ENCODE peak calls at places on chromosomes 2 and 18, in eight cellular contexts. Q is mucosa of descending colon; X is keratinocyte; O is endothelial cell of umbilical vein; C is adipocyte; M is fibroblast of lung; J is prostate gland; E is effector memory CD4-positive, alpha-beta T cell. N is an unnamed sample.

GRCh38 chr2:160460333-160460731 is 33.3 kb downstream of the RBMS1 start:
- DNase-seq in X (no peak), J (no peak), M (no peak), C (no peak), E (no peak), O (no peak), Q (no peak), N (no peak)

GRCh38 chr2:43950383-43951008 is 45.3 kb downstream of the LRPPRC start:
- DNase-seq in C (peak; percentile 66), E (peak; percentile 1), J (peak; percentile 12), O (peak; percentile 59), X (no peak), M (peak; percentile 61), Q (peak; percentile 9), N (peak; percentile 26)

GRCh38 chr2:67476808-67477790 is 80.0 kb downstream of the ETAA1 start:
- DNase-seq in M (peak; percentile 83), E (no peak), J (peak; percentile 61), Q (peak; percentile 55), O (peak; percentile 68), X (no peak), C (peak; percentile 66), N (no peak)

GRCh38 chr2:97871096-97871780 is 124.5 kb downstream of the TMEM131 start:
- DNase-seq in O (peak; percentile 8), Q (no peak), E (no peak), X (peak; percentile 21), M (peak; percentile 59), C (peak; percentile 57), J (no peak), N (no peak)

GRCh38 chr18:21004721-21005120 is 106.9 kb downstream of the ROCK1 start:
- DNase-seq in J (no peak), X (no peak), Q (no peak), E (no peak), O (peak; percentile 42), M (peak; percentile 94), C (peak; percentile 97), N (no peak)

GRCh38 chr2:33531345-33532059 is 55.1 kb downstream of the RASGRP3 start:
- DNase-seq in X (no peak), C (no peak), O (no peak), M (no peak), E (no peak), Q (no peak), J (no peak), N (no peak)

GRCh38 chr18:12231986-12232385 is 22.2 kb upstream of the CIDEA start:
- DNase-seq in E (no peak), C (no peak), Q (no peak), J (no peak), O (no peak), M (no peak), X (no peak), N (no peak)

GRCh38 chr2:56372071-56372656 is 188.4 kb downstream of the CCDC85A start:
- DNase-seq in C (no peak), J (no peak), E (no peak), X (no peak), M (no peak), O (no peak), Q (no peak), N (no peak)

GRCh38 chr2:133603109-133603508 is 34.8 kb upstream of the NCKAP5 start:
- DNase-seq in M (no peak), Q (no peak), J (no peak), E (no peak), C (no peak), X (no peak), O (no peak), N (no peak)

GRCh38 chr2:98869868-98870267 is 66.2 kb downstream of the CRACDL start:
- DNase-seq in E (no peak), Q (peak; percentile 83), O (no peak), X (no peak), M (no peak), C (no peak), J (peak; percentile 64), N (peak; percentile 1)

GRCh38 chr2:106030287-106031268 is 163.5 kb downstream of the UXS1 start:
- DNase-seq in E (no peak), M (peak; percentile 93), C (peak; percentile 84), X (no peak), O (peak; percentile 86), Q (peak; percentile 26), J (peak; percentile 67), N (no peak)

GRCh38 chr2:133026536-133027177 is 356.7 kb upstream of the LYPD1 start:
- DNase-seq in X (no peak), O (peak; percentile 3), C (no peak), Q (no peak), E (no peak), M (peak; percentile 17), J (no peak), N (no peak)

GRCh38 chr18:48222118-48222517 is 187.1 kb downstream of the ZBTB7C start:
- DNase-seq in O (no peak), J (peak; percentile 74), M (peak; percentile 9), Q (peak; percentile 75), E (peak; percentile 6), X (peak; percentile 40), C (no peak), N (peak; percentile 40)

GRCh38 chr2:26723475-26723874 is 31.0 kb downstream of the KCNK3 start:
- DNase-seq in Q (no peak), C (no peak), O (no peak), J (no peak), X (no peak), M (no peak), E (no peak), N (no peak)

GRCh38 chr2:37706334-37706733 is 34.9 kb upstream of the CDC42EP3 start:
- DNase-seq in E (no peak), Q (peak; percentile 12), J (no peak), M (no peak), O (no peak), X (no peak), C (no peak), N (no peak)

GRCh38 chr2:127067620-127068350 is 39.2 kb downstream of the BIN1 start:
- DNase-seq in O (peak; percentile 55), C (peak; percentile 82), J (peak; percentile 61), M (peak; percentile 64), X (no peak), E (peak; percentile 46), Q (peak; percentile 91), N (peak; percentile 59)

GRCh38 chr2:158729873-158730620 is 65.1 kb upstream of the DAPL1 start:
- DNase-seq in E (no peak), Q (no peak), J (no peak), X (no peak), O (no peak), M (no peak), C (no peak), N (no peak)

GRCh38 chr18:48845174-48845573 is 105.6 kb downstream of the SMAD7 start:
- DNase-seq in X (no peak), O (no peak), M (no peak), E (no peak), C (no peak), J (no peak), Q (no peak), N (no peak)

GRCh38 chr2:101427743-101428142 is 40.4 kb upstream of the CREG2 start:
- DNase-seq in M (no peak), O (no peak), E (no peak), J (no peak), Q (no peak), C (no peak), X (no peak), N (no peak)

GRCh38 chr2:40384714-40385113 is 67.2 kb downstream of the SLC8A1 start:
- DNase-seq in E (no peak), J (no peak), X (no peak), M (peak; percentile 96), O (no peak), Q (no peak), C (peak; percentile 87), N (no peak)

GRCh38 chr2:199443589-199444130 is 14.1 kb downstream of the SATB2 start:
- DNase-seq in Q (no peak), C (peak; percentile 75), X (no peak), M (no peak), E (no peak), O (no peak), J (no peak), N (no peak)

GRCh38 chr2:45826889-45827635 is 175.6 kb downstream of the PRKCE start:
- DNase-seq in M (peak; percentile 79), E (no peak), J (no peak), X (no peak), C (peak; percentile 64), Q (no peak), O (peak; percentile 48), N (no peak)

GRCh38 chr18:12376034-12376717 is 851 bp downstream of the AFG3L2 start:
- DNase-seq in E (no peak), Q (peak; percentile 43), C (no peak), X (no peak), M (peak; percentile 18), O (peak; percentile 47), J (no peak), N (no peak)

GRCh38 chr2:42924436-42924897 is 132.1 kb upstream of the HAAO start:
- DNase-seq in J (no peak), E (no peak), O (peak; percentile 88), C (no peak), Q (no peak), X (no peak), M (no peak), N (no peak)
- H3K4me3 ChIP-seq in J (no peak overlapping the region), E (no peak overlapping the region), O (no peak overlapping the region), C (peak overlapping the region; percentile 53), Q (no peak overlapping the region), X (peak overlapping the region; percentile 20), M (no peak overlapping the region), N (no peak overlapping the region)

GRCh38 chr2:226905718-226906438 is 70.0 kb downstream of the RHBDD1 start:
- DNase-seq in O (no peak), C (no peak), Q (no peak), E (no peak), X (no peak), M (no peak), J (no peak), N (no peak)
- H3K4me1 ChIP-seq in O (no peaks in the 10 kb centered on the region), C (peaks cover 26% of the 10 kb centered on the region), Q (peaks cover 15% of the 10 kb centered on the region), E (no peaks in the 10 kb centered on the region), X (peaks cover 19% of the 10 kb centered on the region), M (peaks cover 10% of the 10 kb centered on the region), J (no peaks in the 10 kb centered on the region), N (no peaks in the 10 kb centered on the region)

DNA sequence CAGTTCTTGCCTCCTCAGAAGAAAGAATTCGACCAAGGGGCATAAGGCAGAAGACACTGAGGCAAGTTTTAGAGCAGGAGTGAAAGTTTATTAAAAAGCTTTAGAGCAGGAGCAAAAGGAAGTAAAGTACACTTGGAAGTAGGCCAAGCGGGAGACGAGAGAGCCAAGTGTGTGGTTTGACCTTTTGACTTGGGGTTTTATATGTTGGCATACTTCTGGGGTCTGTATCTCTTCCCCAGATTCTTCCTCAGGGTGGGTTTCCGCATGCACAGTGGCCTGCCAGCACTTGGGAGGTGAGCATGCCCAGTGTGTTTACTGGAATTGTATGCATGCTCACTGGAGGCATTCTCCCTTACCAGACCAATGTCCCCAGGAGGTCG is 59.4 kb upstream of the ANKRD44 start:
- DNase-seq in C (no peak), X (no peak), E (no peak), M (no peak), Q (no peak), J (no peak), O (no peak), N (no peak)
- H3K4me3 ChIP-seq in C (no peak overlapping the region), X (no peak overlapping the region), E (no peak overlapping the region), M (no peak overlapping the region), Q (no peak overlapping the region), J (no peak overlapping the region), O (no peak overlapping the region), N (no peak overlapping the region)

DNA sequence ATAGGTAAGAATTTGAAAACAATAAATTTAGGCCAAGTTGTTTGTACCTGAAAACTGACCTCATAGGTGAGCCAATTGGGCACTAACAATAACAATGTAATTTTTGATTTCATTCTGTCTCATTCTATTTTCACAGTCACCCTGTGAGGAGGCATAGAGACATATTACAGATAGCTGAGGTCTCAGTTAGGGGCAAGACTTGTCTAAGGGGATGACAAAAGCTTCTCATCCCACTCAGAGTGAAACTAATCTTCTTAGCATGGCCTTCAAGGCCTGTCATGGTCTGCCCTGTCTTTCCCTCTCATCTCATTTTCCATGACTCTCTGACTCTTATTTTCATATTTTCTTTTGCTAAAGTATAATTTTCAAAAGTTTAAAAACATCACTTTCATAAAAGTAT is 562.0 kb upstream of the TNP1 start:
- DNase-seq in C (no peak), Q (no peak), X (no peak), J (no peak), O (no peak), M (no peak), E (no peak), N (no peak)
- H3K4me1 ChIP-seq in C (peaks cover 27% of the 10 kb centered on the region), Q (no peaks in the 10 kb centered on the region), X (no peaks in the 10 kb centered on the region), J (no peaks in the 10 kb centered on the region), O (no peaks in the 10 kb centered on the region), M (peaks cover 3% of the 10 kb centered on the region), E (no peaks in the 10 kb centered on the region), N (no peaks in the 10 kb centered on the region)